ENCODE peak calls at places on chromosome 3, in nine cellular contexts. Z, F, N, B, C, P, W, T and X are unnamed samples.

GRCh38 chr3:157460253-157460652 is 23.6 kb downstream of the PTX3 start:
- DNase-seq in B (no peak), W (no peak), Z (peak; percentile 37), T (no peak), F (no peak), P (no peak), C (no peak), N (peak; percentile 71), X (no peak)

GRCh38 chr3:72171946-72172345 is 387.0 kb upstream of the PROK2 start:
- DNase-seq in W (peak; percentile 16), T (no peak), C (no peak), P (no peak), F (no peak), B (no peak), Z (no peak), N (no peak), X (no peak)

GRCh38 chr3:194573680-194574437 is 59.4 kb downstream of the TMEM44 start:
- DNase-seq in B (no peak), T (peak; percentile 55), W (peak; percentile 52), C (no peak), F (peak; percentile 68), Z (peak; percentile 78), N (peak; percentile 72), P (peak; percentile 74), X (peak; percentile 19)

GRCh38 chr3:167978071-167978470 is 117.7 kb downstream of the GOLIM4 start:
- DNase-seq in F (peak; percentile 68), B (no peak), Z (no peak), W (no peak), C (no peak), N (no peak), P (no peak), T (no peak), X (no peak)

GRCh38 chr3:126888186-126888760 is 94.6 kb upstream of the PLXNA1 start:
- DNase-seq in F (no peak), T (no peak), N (no peak), C (no peak), B (no peak), P (no peak), Z (no peak), W (no peak), X (no peak)

GRCh38 chr3:115438799-115439198 is 184.5 kb upstream of the GAP43 start:
- DNase-seq in P (no peak), T (no peak), Z (no peak), N (no peak), B (no peak), F (no peak), C (no peak), W (no peak), X (no peak)

GRCh38 chr3:77618686-77619085 is 578.8 kb downstream of the ROBO2 start:
- DNase-seq in C (no peak), F (no peak), N (no peak), Z (no peak), P (no peak), B (no peak), T (no peak), W (no peak), X (no peak)

GRCh38 chr3:50418845-50419244 is 59.5 kb upstream of the TMEM115 start:
- DNase-seq in W (peak; percentile 31), N (peak; percentile 2), C (no peak), B (no peak), Z (no peak), P (no peak), F (peak; percentile 28), T (no peak), X (no peak)

GRCh38 chr3:12724794-12725193 is 34.3 kb downstream of the TMEM40 start:
- DNase-seq in N (peak; percentile 25), P (no peak), Z (no peak), W (no peak), F (no peak), B (no peak), T (no peak), C (no peak), X (no peak)

GRCh38 chr3:186849392-186849975 is 7.0 kb downstream of the ADIPOQ start:
- DNase-seq in T (no peak), Z (peak; percentile 65), C (no peak), W (peak; percentile 14), P (peak; percentile 71), F (peak; percentile 48), N (peak; percentile 59), B (no peak), X (no peak)

GRCh38 chr3:153164009-153164550 is 2.1 kb downstream of the RAP2B start:
- DNase-seq in N (no peak), W (no peak), T (no peak), B (no peak), P (no peak), C (no peak), Z (no peak), F (no peak), X (no peak)

GRCh38 chr3:29356062-29356461 is 75.2 kb downstream of the RBMS3 start:
- DNase-seq in N (no peak), B (no peak), W (no peak), T (no peak), Z (no peak), C (no peak), F (no peak), P (no peak), X (no peak)

GRCh38 chr3:72339750-72340025 is 508.6 kb downstream of the SHQ1 start:
- DNase-seq in T (no peak), P (no peak), W (no peak), Z (no peak), B (no peak), C (no peak), F (no peak), N (no peak), X (no peak)

GRCh38 chr3:156678216-156678615 is 3.8 kb downstream of the TIPARP start:
- DNase-seq in Z (no peak), W (no peak), T (no peak), C (no peak), F (no peak), P (peak; percentile 61), B (no peak), N (no peak), X (no peak)

GRCh38 chr3:49642708-49643145 is 31.4 kb upstream of the APEH start:
- DNase-seq in Z (no peak), C (no peak), N (no peak), P (no peak), B (no peak), T (no peak), W (no peak), F (no peak), X (no peak)

GRCh38 chr3:62259924-62260323 is 113.4 kb downstream of the FEZF2 start:
- DNase-seq in N (no peak), B (no peak), F (no peak), Z (no peak), W (no peak), P (no peak), T (no peak), C (no peak), X (no peak)

GRCh38 chr3:197234947-197235914 is 63.2 kb downstream of the DLG1 start:
- DNase-seq in B (no peak), Z (no peak), N (no peak), P (no peak), C (no peak), W (no peak), T (no peak), F (peak; percentile 11), X (no peak)

GRCh38 chr3:139302801-139303113 is 41.1 kb upstream of the MRPS22 start:
- DNase-seq in C (no peak), B (no peak), P (no peak), Z (no peak), F (no peak), N (no peak), W (no peak), T (no peak), X (no peak)

GRCh38 chr3:114569186-114569585 is 275.4 kb downstream of the TIGIT start:
- DNase-seq in Z (peak; percentile 71), T (no peak), P (no peak), C (no peak), B (no peak), N (peak; percentile 26), W (no peak), F (no peak), X (no peak)

GRCh38 chr3:169133178-169134161 is 530.0 kb downstream of the MECOM start:
- DNase-seq in N (peak; percentile 83), P (no peak), Z (peak; percentile 82), C (no peak), B (no peak), W (peak; percentile 21), T (no peak), F (no peak), X (no peak)